ENCODE peak calls at places on chromosomes 5 and 9, in four cellular contexts. N, F, H and D are unnamed samples.

GRCh38 chr5:26660116-26660515 is 378.3 kb downstream of the CDH9 start:
- DNase-seq in N (no peak), F (no peak), H (no peak), D (no peak)

GRCh38 chr9:138120072-138120471 is 242.5 kb downstream of the CACNA1B start:
- DNase-seq in N (peak; percentile 38), F (no peak), H (no peak), D (no peak)

GRCh38 chr5:59065551-59065950 is 482.7 kb downstream of the RAB3C start:
- DNase-seq in N (no peak), F (no peak), H (no peak), D (no peak)

GRCh38 chr9:19028835-19029451 is 4.1 kb downstream of the SAXO1 start:
- DNase-seq in N (peak; percentile 79), F (peak; percentile 83), H (peak; percentile 36), D (no peak)

GRCh38 chr5:15263942-15264341 is 236.0 kb upstream of the FBXL7 start:
- DNase-seq in N (no peak), F (no peak), H (no peak), D (no peak)

GRCh38 chr9:84271004-84271886 is 69.3 kb downstream of the SLC28A3 start:
- DNase-seq in N (no peak), F (no peak), H (peak; percentile 54), D (no peak)

GRCh38 chr9:135760465-135760864 is 58.5 kb downstream of the KCNT1 start:
- DNase-seq in N (no peak), F (no peak), H (no peak), D (no peak)

GRCh38 chr5:30239331-30240022 is 954.0 kb upstream of the CDH6 start:
- DNase-seq in N (no peak), F (no peak), H (no peak), D (no peak)

GRCh38 chr5:146561711-146562110 is 45.7 kb upstream of the GPR151 start:
- DNase-seq in N (no peak), F (no peak), H (no peak), D (no peak)

GRCh38 chr5:148991606-148992005 is 71.3 kb downstream of the SH3TC2 start:
- DNase-seq in N (no peak), F (no peak), H (no peak), D (peak; percentile 72)

GRCh38 chr9:38003946-38004808 is 64.8 kb downstream of the SHB start:
- DNase-seq in N (no peak), F (no peak), H (no peak), D (no peak)

GRCh38 chr5:123170816-123171345 is 81.8 kb downstream of the PRDM6 start:
- DNase-seq in N (no peak), F (no peak), H (no peak), D (no peak)

GRCh38 chr5:75886706-75887105 is 169.5 kb upstream of the POC5 start:
- DNase-seq in N (no peak), F (no peak), H (no peak), D (no peak)

GRCh38 chr5:132525299-132525724 is 18.0 kb downstream of the IL5 start:
- DNase-seq in N (peak; percentile 6), F (no peak), H (no peak), D (no peak)

GRCh38 chr9:582775-583174 is 258.7 kb upstream of the DMRT1 start:
- DNase-seq in N (no peak), F (no peak), H (no peak), D (no peak)

GRCh38 chr9:580652-581342 is 260.7 kb upstream of the DMRT1 start:
- DNase-seq in N (no peak), F (no peak), H (no peak), D (no peak)

GRCh38 chr9:581673-582497 is 259.6 kb upstream of the DMRT1 start:
- DNase-seq in N (peak; percentile 69), F (no peak), H (no peak), D (no peak)
- TF ChIP-seq CTCF in N (peak; percentile 96), F (peak; percentile 49), H (no peak), D (no peak)

DNA sequence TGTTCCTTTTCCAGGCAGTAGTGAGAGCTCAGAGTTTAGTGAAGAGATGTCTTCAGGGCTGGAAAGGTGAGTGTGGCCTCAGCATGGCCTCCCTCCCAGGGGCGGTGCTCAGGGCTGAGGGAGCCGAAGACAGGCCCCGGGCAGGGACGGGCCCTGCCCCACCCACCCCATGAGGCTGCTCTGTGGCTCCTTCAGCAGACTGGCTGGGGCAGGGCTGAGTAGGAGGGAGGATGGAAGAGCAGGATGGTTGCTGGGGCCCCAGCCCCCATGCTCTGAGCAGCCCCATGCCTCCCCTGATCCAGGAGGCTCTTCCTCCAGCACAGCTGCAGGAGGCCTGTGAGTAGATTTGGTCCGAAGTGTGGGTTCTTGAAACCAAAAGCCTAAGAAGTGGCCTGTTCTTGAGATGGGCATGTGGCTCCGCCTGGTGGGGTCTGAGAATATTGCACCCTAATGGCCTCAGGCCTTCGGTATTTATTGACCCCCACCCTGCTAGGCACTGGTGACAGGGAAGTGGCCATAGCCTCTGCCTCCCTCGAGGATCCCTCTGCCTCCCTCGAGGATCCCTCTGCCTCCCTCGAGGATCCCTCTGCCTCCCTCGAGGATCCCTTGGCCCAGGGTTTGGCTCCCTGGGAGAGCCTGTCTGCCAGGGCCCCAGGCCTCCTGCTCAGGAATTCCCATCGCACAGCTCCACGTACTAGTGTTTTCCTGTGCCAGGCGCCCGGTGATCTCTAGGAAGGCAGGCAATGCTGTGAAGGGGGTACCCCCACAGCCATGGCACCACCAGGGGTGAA is 65.4 kb upstream of the GARNL3 start:
- DNase-seq in N (peak; percentile 82), F (peak; percentile 81), H (peak; percentile 73), D (no peak)
- TF ChIP-seq POLR2A in N (no peak), F (no peak), H (no peak), D (no peak)

GRCh38 chr5:180618830-180619562 is 27.7 kb upstream of the SCGB3A1 start:
- DNase-seq in N (no peak), F (peak; percentile 81), H (no peak), D (no peak)
- TF ChIP-seq CTCF in N (no peak), F (peak; percentile 90), H (no peak), D (no peak)

GRCh38 chr9:136759436-136760325 is 1.6 kb upstream of the LCN8 start:
- DNase-seq in N (no peak), F (no peak), H (no peak), D (no peak)

GRCh38 chr9:136760424-136760823 is 2.4 kb upstream of the LCN8 start:
- DNase-seq in N (no peak), F (no peak), H (no peak), D (no peak)

GRCh38 chr9:136762915-136763648 is 1.2 kb downstream of the LCN15 start:
- DNase-seq in N (peak; percentile 37), F (peak; percentile 49), H (peak; percentile 66), D (no peak)

GRCh38 chr9:136762221-136762691 is 2.1 kb downstream of the LCN15 start:
- DNase-seq in N (no peak), F (no peak), H (no peak), D (no peak)

DNA sequence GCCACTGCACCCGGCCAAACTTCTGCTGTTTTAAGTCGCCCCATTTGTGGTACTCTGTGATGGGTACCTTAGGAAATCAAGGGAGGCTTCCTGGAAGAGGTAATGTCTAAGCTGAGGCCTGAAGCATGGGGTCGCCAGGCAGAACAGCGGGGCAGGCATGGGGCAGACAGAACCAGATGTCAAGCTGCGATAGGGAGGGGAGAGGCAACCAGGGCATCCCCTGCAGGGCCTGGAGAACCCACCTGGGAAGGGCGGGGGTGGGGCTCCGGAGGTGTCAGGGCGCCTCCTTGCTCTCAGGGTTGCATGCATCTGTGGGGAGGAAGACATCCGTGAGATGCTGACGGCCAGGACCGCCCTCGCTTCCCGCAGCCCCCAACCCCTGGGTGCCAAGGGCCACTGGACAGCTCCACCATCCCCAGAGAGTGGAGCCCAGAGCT is 2.8 kb downstream of the LCN15 start:
- DNase-seq in N (no peak), F (no peak), H (no peak), D (no peak)
- TF ChIP-seq POLR2A in N (no peak), F (no peak), H (no peak), D (no peak)

GRCh38 chr9:103872811-103873210 is 221.3 kb upstream of the SMC2 start:
- DNase-seq in N (no peak), F (no peak), H (no peak), D (no peak)
- TF ChIP-seq CTCF in N (no peak), F (no peak), H (no peak), D (no peak)